ENCODE peak calls at places on chromosomes 16 and 17, in eight cellular contexts. O is upper lobe of left lung; D is fibroblast of lung; R is choroid plexus epithelial cell; N is cardiac fibroblast; X is colonic mucosa; I is CD8-positive, alpha-beta T cell; K is MM.1S. A is an unnamed sample.

GRCh38 chr16:60485877-60486489 is 1550.3 kb downstream of the CDH8 start:
- DNase-seq in I (no peak), K (no peak), O (no peak), R (no peak), D (no peak), N (no peak), X (no peak), A (no peak)

GRCh38 chr17:34637041-34637547 is 57.7 kb downstream of the TMEM132E start:
- DNase-seq in I (no peak), X (no peak), R (no peak), K (no peak), N (no peak), O (no peak), D (no peak), A (no peak)

GRCh38 chr17:30318190-30318589 is 15.7 kb downstream of the TMIGD1 start:
- DNase-seq in X (no peak), K (no peak), D (no peak), N (no peak), O (no peak), I (no peak), R (no peak), A (no peak)

GRCh38 chr17:5049314-5049819 is 14.1 kb upstream of the SLC52A1 start:
- DNase-seq in K (peak), O (peak), R (no peak), X (no peak), D (no peak), N (no peak), I (peak), A (no peak)

GRCh38 chr16:74030000-74030399 is 266.6 kb upstream of the PSMD7 start:
- DNase-seq in N (no peak), I (no peak), K (no peak), D (no peak), O (peak), X (peak), R (no peak), A (no peak)

GRCh38 chr16:15819046-15819445 is 37.8 kb downstream of the MYH11 start:
- DNase-seq in X (no peak), R (no peak), O (no peak), N (no peak), D (no peak), I (no peak), K (no peak), A (no peak)

GRCh38 chr17:1649116-1649843 is 386 bp downstream of the RILP start:
- DNase-seq in K (peak), X (peak), I (peak), D (peak), O (peak), N (peak), R (peak), A (peak)

GRCh38 chr17:79888009-79888540 is 48.8 kb upstream of the CBX4 start:
- DNase-seq in D (no peak), N (no peak), R (no peak), X (no peak), O (no peak), K (no peak), I (no peak), A (no peak)

GRCh38 chr17:73586153-73586906 is 57.9 kb downstream of the SDK2 start:
- DNase-seq in K (no peak), D (no peak), X (no peak), N (no peak), I (no peak), O (no peak), R (no peak), A (no peak)

GRCh38 chr16:54080524-54081008 is 206.0 kb downstream of the IRX3 start:
- DNase-seq in R (peak), K (no peak), N (peak), O (peak), D (peak), X (no peak), I (no peak), A (peak)

GRCh38 chr17:41687828-41688640 is 651 bp upstream of the EIF1 start:
- DNase-seq in I (peak), O (peak), K (peak), X (peak), R (peak), D (no peak), N (no peak), A (no peak)

GRCh38 chr16:27754788-27755690 is 205.1 kb downstream of the KATNIP start:
- DNase-seq in N (no peak), O (no peak), D (no peak), I (no peak), K (no peak), R (no peak), X (no peak), A (no peak)

GRCh38 chr17:55743103-55743679 is 7.7 kb upstream of the PCTP start:
- DNase-seq in R (peak), N (peak), I (no peak), K (no peak), D (no peak), X (peak), O (peak), A (no peak)

GRCh38 chr16:53773150-53773846 is 69.3 kb downstream of the FTO start:
- DNase-seq in K (no peak), I (peak), X (peak), R (peak), D (peak), N (peak), O (peak), A (peak)

GRCh38 chr17:47649972-47650524 is 329 bp downstream of the KPNB1 start:
- DNase-seq in I (no peak), R (no peak), O (no peak), D (no peak), K (peak), N (peak), X (no peak), A (no peak)

GRCh38 chr16:52871481-52871880 is 181.2 kb downstream of the CHD9NB start:
- DNase-seq in X (no peak), R (no peak), D (no peak), N (no peak), I (no peak), O (no peak), K (no peak), A (no peak)

GRCh38 chr16:1772362-1772907 is at the start of gene EME2:
- DNase-seq in N (peak), X (peak), D (no peak), R (peak), K (peak), I (peak), O (no peak), A (no peak)

GRCh38 chr16:89300311-89300975 is 82.9 kb downstream of the ZNF778 start:
- DNase-seq in K (no peak), X (no peak), I (no peak), D (peak), R (peak), N (peak), O (peak), A (no peak)

GRCh38 chr16:28304214-28304613 is 11.9 kb downstream of the SBK1 start:
- DNase-seq in X (no peak), K (peak), R (peak), D (peak), O (no peak), I (no peak), N (peak), A (no peak)

DNA sequence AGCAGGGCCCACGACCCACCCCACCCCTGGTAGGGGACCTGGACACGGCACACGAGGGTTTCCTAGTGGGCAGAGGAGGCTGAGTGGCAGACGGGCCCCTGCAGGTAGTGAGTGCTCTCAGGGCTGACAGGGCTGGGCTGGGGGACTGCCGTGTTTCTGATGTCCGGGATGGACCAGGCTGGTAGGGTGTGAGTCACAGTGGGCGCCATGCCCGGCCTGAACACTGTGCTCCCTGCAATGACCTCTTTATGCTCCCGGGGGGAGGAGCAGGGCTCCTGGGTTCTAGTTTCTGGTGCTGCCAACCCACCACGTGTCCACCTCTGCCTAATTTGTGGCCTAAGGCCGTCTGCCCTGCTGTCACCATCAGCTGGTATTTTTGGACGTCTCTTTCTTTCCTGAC is 26.3 kb downstream of the ARHGAP23 start:
- DNase-seq in R (peak), X (no peak), N (peak), I (no peak), O (peak), K (no peak), D (peak), A (peak)
- H3K4me3 ChIP-seq in R (peak), X (no peak), N (peak), I (no peak), O (peak), K (no peak), D (peak), A (peak)

DNA sequence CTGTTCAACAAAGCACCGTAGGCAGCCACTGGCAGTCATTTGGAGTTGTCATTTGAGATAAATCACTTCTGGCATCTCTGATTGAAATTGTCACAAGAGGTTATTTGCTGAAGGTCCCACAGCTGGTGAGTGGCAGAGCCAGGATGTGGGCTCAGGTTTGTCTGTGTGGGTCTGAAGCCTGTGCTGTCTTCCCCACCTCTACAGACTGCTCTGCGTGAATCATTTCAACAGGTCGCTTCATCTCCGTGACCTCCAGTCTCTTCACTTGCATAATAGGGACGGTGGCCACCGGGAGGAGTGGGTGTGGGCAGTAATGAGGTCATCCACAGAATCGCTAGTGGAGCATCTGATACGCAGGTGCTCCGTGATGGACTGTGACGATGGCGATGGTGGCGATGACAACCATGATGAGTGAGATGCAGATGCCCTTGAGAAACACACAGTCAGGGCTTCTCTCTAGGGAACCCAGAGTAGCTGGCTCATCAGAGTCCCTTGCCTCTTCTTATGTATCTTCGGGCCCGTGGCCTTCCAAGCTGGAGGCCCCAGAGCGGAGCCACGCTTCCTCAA is 120.2 kb downstream of the RAP1GAP2 start:
- DNase-seq in K (no peak), R (no peak), X (no peak), D (no peak), O (no peak), I (no peak), N (no peak), A (no peak)
- TF ChIP-seq CTCF in K (no peak), R (no peak), X (no peak), D (no peak), O (no peak), I (no peak), N (no peak), A (no peak)

DNA sequence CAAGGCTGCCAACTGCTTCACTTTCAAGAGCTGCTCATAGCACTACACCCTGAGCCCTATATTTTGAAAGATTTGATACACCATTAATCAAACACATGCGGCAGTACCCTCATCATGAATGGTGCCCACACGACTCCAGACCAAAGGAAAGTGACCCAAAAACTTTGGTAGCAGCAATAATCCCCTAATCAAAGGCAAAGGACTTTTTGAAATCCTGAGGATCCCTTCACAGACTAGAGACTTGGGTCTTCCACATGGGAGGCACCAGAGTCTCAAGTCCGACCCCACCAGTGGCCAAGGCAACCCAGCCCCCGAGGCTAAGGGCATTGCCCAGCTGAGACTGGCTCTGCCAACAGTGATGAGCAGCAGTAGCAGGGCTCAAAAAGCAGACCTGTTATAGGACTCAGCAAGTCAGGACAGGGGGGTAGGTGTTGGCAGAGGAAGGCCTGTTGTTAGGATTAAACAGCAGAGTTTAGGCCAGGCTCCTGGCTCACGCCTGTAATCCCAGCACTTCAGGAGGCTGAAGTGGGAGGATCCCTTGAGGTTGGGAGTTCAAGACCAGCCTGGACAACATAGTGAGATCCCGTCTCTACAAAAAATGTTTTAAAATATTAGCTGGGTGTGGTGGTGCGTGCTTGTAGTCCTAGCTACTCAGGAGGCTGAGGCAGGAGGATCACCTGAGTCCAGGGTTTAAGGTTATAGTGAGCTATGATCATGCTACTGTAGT is 3.2 kb downstream of the TRIM25 start:
- DNase-seq in I (no peak), X (no peak), N (no peak), O (no peak), D (no peak), R (no peak), K (no peak), A (no peak)
- H3K4me3 ChIP-seq in I (no peak), X (peak), N (no peak), O (peak), D (peak), R (no peak), K (peak), A (no peak)

GRCh38 chr17:64016248-64016784 is 4.1 kb downstream of the ICAM2 start:
- DNase-seq in N (no peak), X (peak), I (no peak), D (no peak), O (no peak), R (no peak), K (no peak), A (no peak)
- TF ChIP-seq CTCF in N (peak), X (no peak), I (peak), D (peak), O (no peak), R (peak), K (peak), A (peak)

GRCh38 chr16:68338326-68339119 is 27.7 kb downstream of the PRMT7 start:
- DNase-seq in D (no peak), K (no peak), N (no peak), I (no peak), R (no peak), O (no peak), X (no peak), A (no peak)
- H3K4me3 ChIP-seq in D (no peak), K (no peak), N (no peak), I (no peak), R (no peak), O (no peak), X (no peak), A (no peak)

A was measured in astrocyte of the cerebellum.